ENCODE peak calls at places on chromosomes 6 and 20, in six cellular contexts. W is gastrocnemius medialis, D is HS-5, H is EH, A is midbrain, Y is mucosa of gallbladder. V is an unnamed sample.

GRCh38 chr20:25061103-25061799 is 3.3 kb upstream of the ACSS1 start:
- DNase-seq in D (no peak), Y (peak; percentile 67), W (peak; percentile 4), A (no peak), H (no peak), V (no peak)

GRCh38 chr20:1323830-1324597 is 4.9 kb downstream of the SDCBP2 start:
- DNase-seq in H (no peak), W (no peak), A (no peak), D (no peak), Y (no peak), V (no peak)

GRCh38 chr6:113903666-113904330 is 46.7 kb downstream of the MARCKS start:
- DNase-seq in D (no peak), H (peak; percentile 91), Y (peak; percentile 28), W (no peak), A (no peak), V (no peak)

GRCh38 chr6:134288538-134289203 is 29.2 kb downstream of the SGK1 start:
- DNase-seq in A (peak; percentile 31), H (peak; percentile 94), W (no peak), D (peak; percentile 96), Y (no peak), V (peak; percentile 85)

GRCh38 chr6:106417572-106418147 is 57.1 kb downstream of the CRYBG1 start:
- DNase-seq in H (no peak), A (no peak), W (no peak), D (no peak), Y (no peak), V (no peak)

GRCh38 chr20:381581-382290 is 1.2 kb downstream of the TRIB3 start:
- DNase-seq in Y (peak; percentile 70), A (no peak), D (no peak), H (peak; percentile 86), W (peak; percentile 48), V (peak; percentile 32)

GRCh38 chr6:157047951-157048350 is 270.8 kb downstream of the ARID1B start:
- DNase-seq in Y (no peak), A (no peak), H (no peak), D (no peak), W (no peak), V (no peak)

GRCh38 chr6:122580731-122581130 is 29.5 kb upstream of the PKIB start:
- DNase-seq in D (peak; percentile 3), H (no peak), A (no peak), W (no peak), Y (no peak), V (no peak)

GRCh38 chr6:6795396-6795795 is 206.9 kb downstream of the LY86 start:
- DNase-seq in A (no peak), Y (no peak), D (no peak), H (no peak), W (no peak), V (no peak)

GRCh38 chr6:99073223-99073622 is 125.5 kb upstream of the FBXL4 start:
- DNase-seq in A (no peak), Y (no peak), W (no peak), D (no peak), H (no peak), V (no peak)

GRCh38 chr20:4060856-4061440 is 45.6 kb upstream of the RNF24 start:
- DNase-seq in D (no peak), H (no peak), Y (no peak), W (no peak), A (no peak), V (no peak)

GRCh38 chr20:13856356-13856755 is 71.5 kb downstream of the NDUFAF5 start:
- DNase-seq in Y (no peak), W (no peak), A (peak; percentile 59), D (no peak), H (no peak), V (no peak)

GRCh38 chr20:3846740-3847418 is at the start of gene MAVS:
- DNase-seq in A (peak; percentile 93), D (no peak), H (peak; percentile 83), Y (peak; percentile 84), W (peak; percentile 88), V (peak; percentile 24)

GRCh38 chr20:9392892-9393857 is 121.2 kb upstream of the LAMP5 start:
- DNase-seq in D (peak; percentile 19), A (peak; percentile 40), Y (peak; percentile 64), W (peak; percentile 34), H (peak; percentile 79), V (no peak)

GRCh38 chr6:170097505-170098427 is 193.1 kb downstream of the DLL1 start:
- DNase-seq in Y (no peak), A (no peak), H (no peak), D (no peak), W (peak; percentile 5), V (no peak)

GRCh38 chr6:116447052-116447451 is 14.1 kb upstream of the CALHM6 start:
- DNase-seq in D (no peak), Y (no peak), H (no peak), W (no peak), A (no peak), V (no peak)

GRCh38 chr6:46581459-46582177 is 71.0 kb downstream of the CYP39A1 start:
- DNase-seq in A (no peak), H (no peak), D (no peak), Y (no peak), W (no peak), V (no peak)

GRCh38 chr6:71403422-71404134 is 115.0 kb downstream of the OGFRL1 start:
- DNase-seq in H (no peak), Y (no peak), D (no peak), A (no peak), W (no peak), V (no peak)

GRCh38 chr20:13418263-13419229 is 197.5 kb downstream of the ISM1 start:
- DNase-seq in Y (no peak), H (peak; percentile 38), A (no peak), D (no peak), W (no peak), V (no peak)

GRCh38 chr6:112013051-112013450 is 40.9 kb upstream of the CCN6 start:
- DNase-seq in D (no peak), A (no peak), Y (no peak), W (no peak), H (peak; percentile 47), V (no peak)

GRCh38 chr6:169340395-169340794 is 86.7 kb upstream of the THBS2 start:
- DNase-seq in W (no peak), Y (peak; percentile 54), H (no peak), D (no peak), A (no peak), V (no peak)

GRCh38 chr20:60219984-60220540 is 261.8 kb downstream of the CDH26 start:
- DNase-seq in A (no peak), W (no peak), H (peak; percentile 6), Y (no peak), D (no peak), V (no peak)

GRCh38 chr20:17369506-17369905 is 142.7 kb downstream of the PCSK2 start:
- DNase-seq in D (no peak), H (no peak), Y (no peak), A (no peak), W (no peak), V (no peak)

GRCh38 chr6:92706976-92707375 is 712.4 kb downstream of the EPHA7 start:
- DNase-seq in Y (no peak), H (no peak), W (no peak), A (no peak), D (peak; percentile 49), V (no peak)

GRCh38 chr6:170311696-170312095 is 5.1 kb downstream of the FAM120B start:
- DNase-seq in Y (no peak), W (no peak), D (no peak), A (no peak), H (no peak), V (no peak)

GRCh38 chr6:118061666-118062065 is 154.6 kb downstream of the SLC35F1 start:
- DNase-seq in A (no peak), D (no peak), W (no peak), Y (no peak), H (no peak), V (no peak)

GRCh38 chr20:33110147-33110825 is 30.8 kb downstream of the BPIFB4 start:
- DNase-seq in Y (no peak), D (no peak), W (no peak), A (no peak), H (peak; percentile 6), V (no peak)

GRCh38 chr6:101391772-101392560 is 1.5 kb upstream of the GRIK2 start:
- DNase-seq in Y (no peak), A (no peak), D (no peak), H (peak; percentile 80), W (no peak), V (no peak)

GRCh38 chr6:136446579-136447182 is 103.5 kb downstream of the MAP7 start:
- DNase-seq in W (no peak), H (peak; percentile 23), A (no peak), Y (no peak), D (peak; percentile 4), V (no peak)

GRCh38 chr6:147128056-147128455 is 76.2 kb upstream of the STXBP5 start:
- DNase-seq in H (no peak), D (no peak), W (no peak), Y (no peak), A (no peak), V (no peak)

GRCh38 chr6:105879902-105880547 is 206.1 kb upstream of the PRDM1 start:
- DNase-seq in H (no peak), W (no peak), Y (peak; percentile 40), D (no peak), A (peak; percentile 39), V (no peak)

GRCh38 chr6:167030222-167031072 is 31.2 kb downstream of the CEP43 start:
- DNase-seq in Y (no peak), D (no peak), H (no peak), W (no peak), A (no peak), V (no peak)

GRCh38 chr20:51193066-51193772 is 170.3 kb upstream of the KCNG1 start:
- DNase-seq in W (no peak), A (no peak), H (peak; percentile 53), D (peak; percentile 100), Y (no peak), V (no peak)

GRCh38 chr6:167150815-167151557 is 6.8 kb downstream of the GPR31 start:
- DNase-seq in H (no peak), D (no peak), W (no peak), Y (no peak), A (no peak), V (no peak)

V was measured in HFF-Myc.